ENCODE peak calls at places on chromosome 14, in six cellular contexts. Q is mammary epithelial cell, E is H1, K is fibroblast of lung, F is HCT116, D is neural progenitor cell. A is an unnamed sample. For H3K4me1, the result is how much of the 10 kb centered on the place peaks cover.

GRCh38 chr14:84885061-84885460 is 644.9 kb upstream of the FLRT2 start:
- DNase-seq in F (no peak), Q (no peak), K (no peak), D (no peak), E (no peak), A (no peak)

GRCh38 chr14:101250948-101251811 is 310.1 kb upstream of the DIO3 start:
- DNase-seq in F (no peak), E (no peak), D (no peak), K (no peak), Q (no peak), A (no peak)

GRCh38 chr14:34340226-34340625 is 121.8 kb downstream of the SPTSSA start:
- DNase-seq in F (no peak), Q (peak), D (no peak), E (no peak), K (peak), A (no peak)

GRCh38 chr14:36013483-36013882 is 163.0 kb downstream of the PTCSC3 start:
- DNase-seq in Q (no peak), K (no peak), D (no peak), F (no peak), E (no peak), A (no peak)

GRCh38 chr14:65957631-65958205 is 528.5 kb upstream of the CCDC196 start:
- DNase-seq in Q (no peak), K (no peak), E (no peak), D (no peak), F (no peak), A (no peak)

GRCh38 chr14:24673534-24674203 is 39.7 kb upstream of the GZMB start:
- DNase-seq in K (no peak), D (no peak), E (no peak), F (no peak), Q (peak), A (peak)

GRCh38 chr14:36091096-36091495 is 85.4 kb downstream of the PTCSC3 start:
- DNase-seq in Q (peak), F (peak), E (no peak), K (peak), D (no peak), A (no peak)

GRCh38 chr14:98689936-98690335 is 582.1 kb downstream of the BCL11B start:
- DNase-seq in E (no peak), F (no peak), D (no peak), K (no peak), Q (no peak), A (no peak)

DNA sequence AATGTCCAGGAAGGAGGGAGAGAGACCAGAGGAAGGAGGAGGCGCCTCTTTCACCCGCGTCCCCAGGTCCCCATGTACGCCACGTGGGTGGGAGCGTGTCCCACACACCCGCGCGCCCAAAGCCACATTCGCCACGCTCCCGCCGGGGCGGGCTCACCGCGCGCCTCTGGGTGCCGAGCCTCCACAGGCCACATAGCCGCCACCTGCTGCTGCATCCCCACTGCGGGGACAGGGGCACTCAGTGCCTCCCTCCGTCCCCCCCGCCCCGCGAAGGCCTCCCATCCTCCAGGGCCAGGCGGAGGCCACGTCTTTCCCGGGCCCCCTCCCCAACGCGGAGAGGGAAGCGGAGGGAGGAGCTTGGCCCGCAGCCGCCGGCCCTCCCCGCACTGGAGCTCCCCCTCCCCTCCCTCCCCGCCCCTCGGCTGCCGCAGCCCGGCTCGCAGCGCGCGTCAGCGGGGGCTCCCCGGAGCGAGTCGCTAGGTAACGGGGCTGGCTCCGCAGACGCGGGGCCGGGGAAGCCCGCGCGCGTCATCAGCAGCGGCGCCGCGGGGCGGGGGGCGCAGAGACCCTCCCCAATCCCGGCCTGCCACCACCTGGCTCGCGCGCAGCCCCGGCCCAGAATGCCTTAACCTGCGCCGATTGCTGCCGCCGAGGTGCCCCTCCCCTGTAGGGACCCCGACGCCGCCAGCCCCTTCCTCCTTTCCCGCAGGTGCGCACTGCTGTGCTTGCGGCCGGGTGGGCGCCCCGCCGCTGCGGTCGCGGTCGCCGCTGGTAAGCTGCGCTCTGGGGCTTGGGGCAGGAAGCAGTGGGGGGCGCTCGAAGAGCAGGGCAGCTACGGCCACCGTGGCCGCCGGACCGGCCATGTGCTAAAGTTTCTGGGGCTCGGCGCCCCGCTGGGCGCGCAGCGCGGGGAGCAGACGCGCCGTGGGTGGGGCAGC is 532 bp upstream of the TUNAR start:
- DNase-seq in E (peak), Q (no peak), F (no peak), K (no peak), D (peak), A (no peak)
- TF ChIP-seq EZH2 in E (no peak), Q (no peak), F (no peak), K (no peak), D (no peak), A (no peak)

DNA sequence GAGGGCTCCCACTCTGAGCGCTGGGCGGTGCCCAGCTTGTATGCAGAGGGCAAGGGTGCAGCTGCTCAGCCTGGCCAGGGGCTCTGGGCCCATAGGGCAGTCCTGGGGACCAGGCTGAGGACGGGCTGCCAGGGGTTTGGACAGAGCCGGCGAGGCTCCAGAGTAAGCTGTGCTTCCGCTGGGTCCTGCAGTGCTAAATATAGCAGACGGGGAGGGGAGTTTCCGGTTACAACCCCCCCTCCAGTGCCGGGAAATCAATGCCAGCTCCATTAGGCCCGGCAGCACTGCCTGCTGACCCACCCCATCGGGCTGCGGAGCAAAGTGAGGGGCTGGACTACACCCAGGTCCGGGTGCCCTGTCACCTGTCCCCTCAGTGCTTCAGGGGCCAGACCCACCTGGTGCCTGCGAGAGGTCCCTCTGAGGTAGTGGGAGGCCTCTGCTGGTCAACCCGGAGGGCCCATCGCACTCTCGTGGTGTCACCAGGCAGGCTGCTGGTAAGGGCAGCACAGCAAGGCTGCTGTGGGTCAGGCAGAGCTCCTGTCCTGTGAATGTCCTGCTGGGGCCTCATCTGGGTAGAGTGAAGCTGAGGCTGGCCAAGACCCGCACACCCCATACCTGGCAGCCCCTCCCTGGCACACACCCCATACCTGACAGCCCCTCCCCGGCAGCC is 2.6 kb upstream of the JAG2 start:
- DNase-seq in E (no peak), Q (no peak), K (no peak), D (no peak), F (no peak), A (no peak)
- H3K4me1 ChIP-seq in E (under half), Q (under half), K (under half), D (under half), F (under half), A (under half)

GRCh38 chr14:94770251-94770749 is 387 bp upstream of the GSC start:
- DNase-seq in D (peak), K (no peak), Q (no peak), E (no peak), F (no peak), A (no peak)
- H3K9ac ChIP-seq in D (no peak), K (no peak), Q (no peak), E (no peak), F (no peak), A (no peak)

GRCh38 chr14:21534576-21534975 is 8.4 kb upstream of the SALL2 start:
- DNase-seq in E (no peak), K (no peak), D (peak), Q (no peak), F (no peak), A (no peak)

GRCh38 chr14:21539154-21539940 is 13.2 kb upstream of the SALL2 start:
- DNase-seq in Q (no peak), K (no peak), E (no peak), F (no peak), D (peak), A (no peak)

GRCh38 chr14:21537088-21537424 is 10.9 kb upstream of the SALL2 start:
- DNase-seq in E (no peak), F (no peak), D (peak), Q (no peak), K (no peak), A (no peak)

GRCh38 chr14:21535545-21536394 is 9.6 kb upstream of the SALL2 start:
- DNase-seq in D (no peak), K (no peak), Q (no peak), F (no peak), E (no peak), A (no peak)

DNA sequence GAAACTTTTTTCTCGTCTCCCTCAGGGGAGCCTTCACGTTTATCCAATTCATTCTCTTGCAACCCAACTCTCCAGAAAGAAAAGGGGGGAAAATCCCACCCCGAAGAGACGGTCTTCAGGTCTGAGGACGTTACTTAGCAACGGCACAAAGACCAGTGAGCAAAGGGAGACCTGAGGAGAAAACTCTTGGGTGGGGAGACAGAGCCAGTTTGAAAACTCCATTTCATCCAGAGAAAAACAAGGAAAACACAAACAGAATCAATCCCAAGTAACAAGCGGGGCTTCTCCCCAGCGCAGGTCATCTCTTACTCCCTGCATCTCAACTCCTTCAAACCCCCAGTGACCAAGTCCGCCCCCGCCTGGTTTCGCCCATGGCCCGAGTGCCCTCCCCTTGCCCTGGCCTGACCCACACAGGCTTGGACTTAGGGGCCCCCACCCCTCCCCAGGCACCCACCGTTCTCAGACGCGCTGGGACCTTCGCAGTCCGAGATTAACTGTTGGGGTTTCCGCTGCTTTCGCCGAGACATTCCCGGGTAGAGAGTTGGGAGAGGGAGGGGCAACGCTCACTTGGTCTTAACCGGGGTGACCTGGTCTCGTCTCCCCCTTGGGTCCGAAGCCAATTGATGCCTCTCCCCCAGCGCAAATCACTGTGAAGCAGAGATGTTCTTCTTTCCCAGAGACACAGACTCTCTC is 10.4 kb upstream of the SALL2 start:
- DNase-seq in F (no peak), Q (no peak), K (no peak), D (peak), E (no peak), A (no peak)
- TF ChIP-seq EZH2 in F (no peak), Q (no peak), K (peak), D (no peak), E (no peak), A (no peak)

GRCh38 chr14:68678471-68678870 is 114.4 kb downstream of the ZFP36L1 start:
- DNase-seq in K (no peak), Q (no peak), E (no peak), D (no peak), F (no peak), A (no peak)

GRCh38 chr14:68677901-68678300 is 115.0 kb downstream of the ZFP36L1 start:
- DNase-seq in D (no peak), F (no peak), E (no peak), K (no peak), Q (no peak), A (no peak)

GRCh38 chr14:68680541-68681051 is 112.3 kb downstream of the ZFP36L1 start:
- DNase-seq in D (no peak), E (no peak), K (peak), F (no peak), Q (no peak), A (no peak)

GRCh38 chr14:68679746-68680467 is 113.0 kb downstream of the ZFP36L1 start:
- DNase-seq in F (no peak), Q (no peak), D (no peak), E (no peak), K (no peak), A (no peak)

DNA sequence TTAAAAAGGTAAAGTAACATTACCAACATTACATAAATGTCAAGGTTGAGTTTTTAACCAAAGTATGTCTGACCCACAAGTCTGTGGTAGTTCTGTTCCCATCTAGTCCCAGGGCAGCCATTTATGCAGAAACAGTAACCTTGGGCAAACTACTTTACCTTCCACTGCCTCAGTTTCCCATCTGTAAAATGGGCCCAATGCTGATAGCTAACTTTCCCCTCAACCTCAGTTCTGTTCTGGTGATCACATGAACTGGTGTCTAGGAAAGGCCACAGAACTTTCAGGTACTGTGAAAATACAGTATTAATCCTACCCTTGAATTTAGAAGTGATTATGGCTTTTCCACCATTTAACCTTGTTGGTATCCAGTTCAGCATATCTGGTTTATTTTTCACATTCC is 113.6 kb downstream of the ZFP36L1 start:
- DNase-seq in E (no peak), K (no peak), Q (no peak), D (no peak), F (no peak), A (no peak)
- H3K4me1 ChIP-seq in E (under half), K (under half), Q (half or more), D (under half), F (under half), A (under half)

GRCh38 chr14:42441615-42442014 is 834.9 kb downstream of the LRFN5 start:
- DNase-seq in Q (no peak), D (no peak), E (no peak), F (no peak), K (no peak), A (no peak)

GRCh38 chr14:42437809-42438208 is 831.1 kb downstream of the LRFN5 start:
- DNase-seq in D (no peak), E (no peak), Q (no peak), K (no peak), F (no peak), A (no peak)
- H3K9ac ChIP-seq in D (no peak), E (no peak), Q (no peak), K (no peak), F (no peak), A (no peak)

A was measured in DND-41.